ENCODE peak calls at places on chromosomes 7 and 10, in four cellular contexts. B, A, S and J are unnamed samples.

GRCh38 chr7:128963327-128963757 is 25.6 kb downstream of the IRF5 start:
- DNase-seq in B (peak), A (no peak), S (no peak), J (no peak)

GRCh38 chr7:92563345-92563744 is 26.8 kb downstream of the FAM133B start:
- DNase-seq in B (no peak), S (no peak), A (no peak), J (no peak)

GRCh38 chr7:2081526-2082356 is 151.0 kb downstream of the MAD1L1 start:
- DNase-seq in B (no peak), S (no peak), A (no peak), J (no peak)

GRCh38 chr7:129334473-129334872 is 99.8 kb upstream of the STRIP2 start:
- DNase-seq in S (no peak), A (no peak), B (no peak), J (no peak)

GRCh38 chr7:88256906-88257305 is 37.1 kb upstream of the SRI start:
- DNase-seq in B (no peak), A (no peak), S (no peak), J (no peak)

GRCh38 chr10:26468291-26468690 is 30.1 kb downstream of the APBB1IP start:
- DNase-seq in A (no peak), B (peak), S (no peak), J (no peak)

GRCh38 chr10:59287587-59287986 is 74.8 kb downstream of the FAM13C start:
- DNase-seq in B (peak), S (no peak), A (no peak), J (no peak)

GRCh38 chr7:105452085-105452484 is 63.4 kb upstream of the SRPK2 start:
- DNase-seq in B (no peak), A (no peak), S (no peak), J (no peak)

GRCh38 chr7:2116903-2117680 is 115.7 kb downstream of the MAD1L1 start:
- DNase-seq in A (no peak), B (no peak), S (no peak), J (no peak)

GRCh38 chr7:123401295-123401694 is 133.1 kb downstream of the IQUB start:
- DNase-seq in S (no peak), B (no peak), A (no peak), J (no peak)

GRCh38 chr7:137403282-137403681 is 59.7 kb upstream of the PTN start:
- DNase-seq in A (no peak), B (no peak), S (no peak), J (no peak)

GRCh38 chr10:88181902-88182671 is 318.7 kb downstream of the PTEN start:
- DNase-seq in B (no peak), S (no peak), A (no peak), J (no peak)

GRCh38 chr10:36469585-36469984 is 655.8 kb upstream of the ANKRD30A start:
- DNase-seq in A (no peak), S (no peak), B (peak), J (peak)

GRCh38 chr7:156927571-156928405 is 21.7 kb upstream of the NOM1 start:
- DNase-seq in B (no peak), A (no peak), S (no peak), J (no peak)

GRCh38 chr10:80457554-80458262 is 3.6 kb downstream of the TSPAN14 start:
- DNase-seq in B (no peak), S (no peak), A (no peak), J (no peak)
- H3K4me3 ChIP-seq in B (no peak), S (peak), A (peak), J (no peak)

GRCh38 chr10:132250456-132251223 is 57.1 kb downstream of the STK32C start:
- DNase-seq in S (no peak), B (no peak), A (no peak), J (no peak)

GRCh38 chr10:132253092-132253687 is 54.6 kb downstream of the STK32C start:
- DNase-seq in B (no peak), A (no peak), S (no peak), J (no peak)

GRCh38 chr10:132251928-132252327 is 55.8 kb downstream of the STK32C start:
- DNase-seq in S (no peak), B (no peak), A (no peak), J (no peak)

GRCh38 chr10:132254841-132255240 is 52.9 kb downstream of the STK32C start:
- DNase-seq in A (no peak), S (no peak), B (no peak), J (no peak)

GRCh38 chr10:132252412-132252811 is 55.3 kb downstream of the STK32C start:
- DNase-seq in A (no peak), S (peak), B (no peak), J (no peak)
- TF ChIP-seq CTCF in A (no peak), S (no peak), B (no peak), J (peak)

DNA sequence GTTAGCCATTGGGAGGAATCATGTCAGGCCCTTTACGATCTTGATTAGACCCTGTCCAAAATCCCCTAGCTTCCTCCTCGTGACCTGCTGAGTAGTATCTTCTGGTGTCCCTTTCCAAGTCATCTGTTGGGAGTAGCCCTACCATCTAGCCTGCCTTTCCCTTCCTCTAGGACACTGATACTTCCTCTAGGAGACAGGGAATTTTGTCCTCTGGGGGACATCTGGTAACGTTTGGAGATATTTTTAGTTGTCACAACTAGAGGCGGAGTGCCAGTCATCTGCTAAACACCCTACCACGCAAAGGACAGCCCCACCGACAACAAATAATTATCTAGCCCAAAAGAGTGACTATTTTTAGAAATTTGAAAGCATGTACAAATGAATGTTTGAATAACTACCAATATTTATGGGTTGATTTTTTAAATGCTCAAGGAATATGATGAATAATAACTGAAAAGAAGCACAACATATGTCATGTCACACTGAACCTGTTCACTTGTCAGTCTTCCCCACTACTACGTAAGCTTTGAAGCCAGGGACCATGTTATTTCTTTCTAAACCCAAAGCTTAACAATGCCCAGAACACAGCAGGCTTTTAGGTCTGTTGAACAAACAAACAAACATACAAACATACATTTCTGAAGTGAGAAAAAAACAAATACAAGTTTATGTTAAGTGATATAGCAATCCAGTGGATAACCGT is 105.9 kb downstream of the ARHGAP12 start:
- DNase-seq in B (no peak), A (no peak), S (no peak), J (no peak)
- H3K4me3 ChIP-seq in B (no peak), A (no peak), S (no peak), J (no peak)

GRCh38 chr7:154795014-154795413 is 207.9 kb downstream of the PAXIP1 start:
- DNase-seq in A (no peak), B (no peak), S (no peak), J (no peak)
- TF ChIP-seq CTCF in A (no peak), B (no peak), S (no peak), J (no peak)

DNA sequence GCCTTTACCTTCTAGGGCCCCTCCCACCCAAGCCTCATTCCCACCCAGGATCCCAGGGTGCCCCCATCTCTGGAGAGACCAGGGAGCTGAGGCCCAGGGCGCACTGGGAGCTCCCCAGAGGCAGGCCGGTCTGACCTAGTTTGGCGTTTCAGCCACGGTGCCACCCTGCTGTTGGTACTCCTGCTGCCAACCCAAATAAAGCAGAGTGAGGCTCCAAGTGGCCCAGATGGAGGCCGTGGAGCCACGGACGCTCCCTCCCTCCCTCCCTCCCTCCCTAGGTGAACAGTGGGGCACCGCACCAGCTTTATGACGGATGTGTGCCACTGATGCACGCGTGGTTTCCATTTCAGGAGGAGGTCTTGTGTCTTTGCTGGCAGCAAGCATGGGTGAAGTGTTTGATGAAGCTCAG is 1.8 kb downstream of the INPP5A start:
- DNase-seq in B (no peak), S (no peak), A (no peak), J (no peak)
- H3K4me3 ChIP-seq in B (peak), S (no peak), A (no peak), J (peak)

DNA sequence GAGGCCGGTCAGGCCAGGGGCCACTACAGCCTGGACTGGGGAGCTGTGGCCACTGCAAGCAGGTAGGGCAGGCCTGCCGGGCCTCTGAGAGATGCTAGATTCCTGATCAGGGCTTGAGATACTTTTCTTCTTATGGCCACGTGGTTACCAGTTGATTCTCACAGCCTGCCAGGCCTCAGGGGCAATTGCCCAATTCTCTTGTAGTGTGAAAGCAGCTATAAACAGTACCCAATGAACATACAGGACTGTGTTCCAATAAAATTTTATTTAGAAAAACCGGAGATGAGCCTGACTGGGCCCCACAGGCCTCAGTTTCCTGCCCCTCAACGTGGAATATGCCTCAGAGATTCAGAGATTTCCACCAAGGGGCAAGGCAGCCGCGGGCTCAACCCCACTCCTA is 475.2 kb downstream of the TCERG1L start:
- DNase-seq in S (no peak), B (no peak), A (no peak), J (no peak)
- TF ChIP-seq CTCF in S (no peak), B (no peak), A (no peak), J (no peak)

GRCh38 chr10:69043931-69044531 is 43.9 kb upstream of the SRGN start:
- DNase-seq in A (no peak), B (no peak), S (no peak), J (no peak)
- H3K4me3 ChIP-seq in A (no peak), B (no peak), S (no peak), J (no peak)